ENCODE peak calls at places on chromosomes 5 and 9, in four cellular contexts. E is stomach, W is body of pancreas, X is heart left ventricle. N is an unnamed sample.

GRCh38 chr5:131589510-131590348 is 45.3 kb downstream of the RAPGEF6 start:
- DNase-seq in E (no peak), W (no peak), X (no peak), N (no peak)

GRCh38 chr5:71748360-71748759 is 29.3 kb downstream of the CARTPT start:
- DNase-seq in E (peak; percentile 97), W (peak; percentile 44), X (peak; percentile 84), N (no peak)

GRCh38 chr5:9431496-9432258 is 114.2 kb downstream of the SEMA5A start:
- DNase-seq in E (no peak), W (no peak), X (no peak), N (no peak)

GRCh38 chr5:140358738-140359310 is 1.2 kb upstream of the SLC4A9 start:
- DNase-seq in E (no peak), W (no peak), X (no peak), N (no peak)

GRCh38 chr5:64838376-64838775 is 69.6 kb downstream of the CWC27 start:
- DNase-seq in E (no peak), W (no peak), X (no peak), N (no peak)

GRCh38 chr5:159971038-159971437 is 37.9 kb upstream of the TTC1 start:
- DNase-seq in E (no peak), W (no peak), X (no peak), N (no peak)

GRCh38 chr9:30758726-30759446 is 1625.6 kb upstream of the ACO1 start:
- DNase-seq in E (no peak), W (no peak), X (no peak), N (no peak)

GRCh38 chr9:84493284-84493947 is 152.9 kb upstream of the SLC28A3 start:
- DNase-seq in E (no peak), W (no peak), X (no peak), N (no peak)

GRCh38 chr5:73709536-73710129 is 83.6 kb downstream of the ARHGEF28 start:
- DNase-seq in E (no peak), W (peak; percentile 17), X (no peak), N (no peak)

GRCh38 chr5:134224905-134225779 is 731 bp downstream of the PPP2CA start:
- DNase-seq in E (peak; percentile 57), W (peak; percentile 73), X (peak; percentile 68), N (peak; percentile 78)

DNA sequence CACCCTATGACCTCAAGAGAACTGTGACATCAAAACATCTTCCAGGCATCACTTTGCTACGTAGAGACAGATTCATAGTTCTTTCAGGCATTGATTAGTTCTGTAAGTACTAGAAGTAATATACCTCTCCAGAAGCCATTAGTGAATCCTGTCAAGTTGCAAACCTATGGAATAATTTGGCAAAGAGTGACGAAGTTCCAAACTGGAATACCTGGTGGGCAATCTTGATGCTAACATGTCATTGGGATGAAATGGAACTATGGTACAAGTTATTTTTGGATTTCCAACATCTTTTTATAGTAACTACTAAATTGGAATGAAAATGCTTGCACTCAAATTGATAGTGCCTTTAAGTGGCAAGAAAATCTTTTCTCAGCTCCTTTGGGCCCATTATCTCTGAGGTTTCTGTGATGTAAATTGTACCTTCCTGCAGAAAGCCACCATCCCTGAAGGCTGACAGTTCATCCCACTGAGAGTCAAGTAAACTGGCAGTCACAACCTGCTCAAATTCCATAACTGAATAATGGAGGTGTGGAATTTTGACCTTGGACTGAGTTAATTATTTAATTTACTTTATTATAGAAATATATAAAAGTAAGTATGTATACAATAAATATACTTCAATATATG is 435.5 kb downstream of the DTWD2 start:
- DNase-seq in E (no peak), W (no peak), X (no peak), N (no peak)
- TF ChIP-seq POLR2A in E (no peak), W (no peak), X (no peak), N (no peak)

GRCh38 chr9:74952281-74953151 is at the start of gene C9orf40:
- DNase-seq in E (peak; percentile 91), W (peak; percentile 93), X (peak; percentile 93), N (peak; percentile 96)
- TF ChIP-seq POLR2A in E (no peak), W (peak; percentile 49), X (no peak), N (peak; percentile 46)

DNA sequence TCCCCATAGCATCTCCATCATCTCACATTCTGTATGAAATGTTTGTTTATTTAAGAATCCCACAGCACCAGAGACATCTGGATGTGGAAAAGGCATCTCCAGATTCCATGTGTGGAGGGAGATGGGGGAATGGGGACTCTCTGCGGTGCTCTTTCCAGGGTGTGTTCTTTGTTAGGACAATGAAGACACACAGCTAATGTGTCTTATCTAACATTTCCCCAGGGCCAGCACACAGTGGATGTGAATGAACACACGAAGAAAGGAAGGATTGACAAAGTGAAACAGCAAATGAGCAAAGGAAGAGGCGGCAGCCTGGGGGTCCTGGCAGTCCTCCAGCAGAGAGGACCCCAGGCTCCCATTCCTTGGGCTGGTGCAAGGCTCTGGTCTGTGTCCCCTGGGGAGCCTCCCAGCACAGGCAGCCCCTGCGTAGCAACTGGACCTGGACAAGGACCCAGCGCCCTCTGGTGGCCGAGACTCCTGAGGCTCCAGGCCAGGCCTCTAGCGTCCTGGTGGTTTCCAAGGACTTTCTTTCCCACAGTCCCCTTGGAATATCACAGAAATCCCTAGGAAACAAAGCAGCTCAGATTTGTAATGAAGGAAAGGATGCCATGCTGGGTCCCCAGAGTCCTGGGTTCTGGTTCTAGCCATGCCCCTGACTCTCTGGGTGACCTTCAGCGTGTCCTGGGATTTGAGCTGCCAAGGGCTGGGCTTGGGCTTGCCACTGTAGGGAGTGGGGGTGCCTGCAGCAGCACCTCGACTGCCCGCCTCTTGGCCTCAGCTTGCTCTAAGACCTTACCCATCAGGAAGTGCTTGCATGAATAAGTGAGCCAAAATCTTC is 3.5 kb upstream of the PDLIM7 start:
- DNase-seq in E (peak; percentile 93), W (peak; percentile 95), X (peak; percentile 94), N (peak; percentile 94)
- TF ChIP-seq POLR2A in E (no peak), W (no peak), X (no peak), N (no peak)

DNA sequence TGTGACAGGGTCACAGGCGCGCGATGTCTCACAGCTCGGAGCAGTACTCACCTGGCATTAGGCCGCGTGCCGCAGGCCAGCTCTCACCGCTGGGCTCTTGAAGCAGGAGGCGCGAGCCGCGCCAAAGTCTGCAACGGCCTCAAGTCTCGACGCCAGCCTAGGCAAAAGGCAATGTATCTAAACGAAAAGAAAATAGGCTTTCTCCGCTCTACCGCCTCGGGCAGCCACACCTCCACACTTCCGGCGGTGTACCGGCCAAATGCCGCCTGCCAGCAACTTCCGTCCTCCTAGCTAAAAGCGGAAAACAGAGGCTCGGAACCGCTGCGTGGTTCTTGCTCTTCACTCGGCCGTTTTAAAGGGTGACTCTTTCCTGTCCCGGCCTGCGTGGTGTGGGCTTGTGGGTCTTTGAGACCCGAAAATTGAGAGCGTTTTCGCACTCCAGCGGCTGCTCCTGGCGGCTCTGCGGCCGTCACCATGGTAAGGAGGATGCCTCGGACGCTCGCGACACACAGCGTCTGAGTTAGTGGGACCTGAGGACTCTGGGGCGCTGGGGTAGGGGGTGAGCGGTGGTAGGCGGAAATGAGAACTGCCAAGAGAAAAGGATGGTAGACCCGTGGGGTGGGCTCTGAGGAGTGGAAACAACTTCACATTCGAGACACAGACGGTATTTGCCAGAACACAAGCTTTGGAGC is at the start of the genes GFM2 and NSA2:
- DNase-seq in E (peak; percentile 95), W (peak; percentile 95), X (peak; percentile 91), N (peak; percentile 86)
- TF ChIP-seq POLR2A in E (no peak), W (peak; percentile 66), X (no peak), N (peak; percentile 34)

GRCh38 chr9:129202613-129203555 is 24.8 kb upstream of the IER5L start:
- DNase-seq in E (peak; percentile 87), W (peak; percentile 85), X (peak; percentile 89), N (peak; percentile 92)
- TF ChIP-seq POLR2A in E (no peak), W (peak; percentile 59), X (no peak), N (no peak)

GRCh38 chr9:94553029-94553938 is 1.6 kb upstream of the PCAT7 start:
- DNase-seq in E (peak; percentile 76), W (peak; percentile 47), X (no peak), N (peak; percentile 74)
- TF ChIP-seq POLR2A in E (no peak), W (no peak), X (no peak), N (peak; percentile 47)

GRCh38 chr5:175870820-175871447 is 444 bp upstream of the CPLX2 start:
- DNase-seq in E (no peak), W (no peak), X (no peak), N (no peak)
- TF ChIP-seq POLR2A in E (no peak), W (no peak), X (no peak), N (no peak)

GRCh38 chr9:96566401-96567202 is 53.0 kb downstream of the CDC14B start:
- DNase-seq in E (peak; percentile 85), W (peak; percentile 87), X (peak; percentile 77), N (peak; percentile 91)
- TF ChIP-seq POLR2A in E (no peak), W (peak; percentile 69), X (no peak), N (peak; percentile 46)

DNA sequence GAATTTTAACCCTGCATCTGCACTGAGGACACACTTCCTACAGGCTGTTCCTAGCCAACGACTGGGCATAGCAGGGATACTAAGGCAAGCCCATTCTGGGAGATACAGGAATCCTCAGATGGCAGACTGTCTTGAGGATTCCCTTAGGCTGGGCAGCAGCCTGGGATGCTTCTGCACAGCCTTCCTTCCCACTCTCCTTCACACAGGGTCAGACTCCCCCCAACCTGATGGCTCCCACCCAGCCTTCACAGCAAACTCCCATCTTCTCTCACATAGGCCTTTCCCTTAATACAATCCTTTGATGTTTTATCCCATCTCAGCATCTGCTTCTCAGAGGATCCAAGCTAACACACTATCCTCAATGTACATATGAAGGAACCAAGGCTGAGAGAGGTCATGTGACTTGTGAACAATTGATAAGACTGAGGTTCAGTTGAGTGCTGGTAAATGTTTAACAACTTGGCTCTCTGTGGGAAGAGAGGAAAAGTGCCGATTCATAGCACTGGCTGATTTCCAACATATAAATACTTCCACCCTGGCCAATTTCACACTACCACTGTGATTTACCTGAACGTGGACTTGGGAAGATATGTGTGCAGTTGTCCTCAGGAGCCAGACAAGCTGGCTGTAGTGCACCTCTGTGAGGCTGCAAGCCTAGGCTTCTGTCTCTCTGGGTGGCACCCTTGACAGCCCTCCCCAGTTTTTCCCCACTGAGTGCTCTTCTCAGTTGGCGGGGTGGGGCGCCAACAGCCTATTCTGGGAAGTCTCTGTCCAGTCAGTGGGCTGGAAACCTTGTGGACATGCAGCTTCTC is 120.2 kb upstream of the TRIM32 start:
- DNase-seq in E (peak; percentile 35), W (peak; percentile 61), X (no peak), N (no peak)
- TF ChIP-seq POLR2A in E (no peak), W (no peak), X (no peak), N (no peak)

GRCh38 chr9:20466328-20467008 is 155.8 kb downstream of the MLLT3 start:
- DNase-seq in E (no peak), W (no peak), X (no peak), N (no peak)
- TF ChIP-seq POLR2A in E (no peak), W (no peak), X (no peak), N (no peak)